ENCODE peak calls at places on chromosome 4, in six cellular contexts. C, U, T, Q, P and R are unnamed samples.

GRCh38 chr4:111283066-111283677 is 660.3 kb upstream of the PITX2 start:
- DNase-seq in C (peak; percentile 64), U (peak; percentile 51), T (peak; percentile 62), Q (no peak), P (peak; percentile 43), R (peak; percentile 77)

GRCh38 chr4:3466691-3467600 is 3.8 kb downstream of the DOK7 start:
- DNase-seq in C (no peak), U (no peak), T (no peak), Q (no peak), P (no peak), R (peak; percentile 10)

GRCh38 chr4:2411786-2412510 is 6.5 kb downstream of the ZFYVE28 start:
- DNase-seq in C (peak; percentile 54), U (no peak), T (no peak), Q (no peak), P (no peak), R (no peak)

GRCh38 chr4:81031389-81032173 is 1.1 kb downstream of the BMP3 start:
- DNase-seq in C (peak; percentile 71), U (no peak), T (no peak), Q (no peak), P (peak; percentile 25), R (peak; percentile 39)

GRCh38 chr4:158938462-158939044 is 164.3 kb upstream of the RAPGEF2 start:
- DNase-seq in C (no peak), U (peak; percentile 54), T (peak; percentile 35), Q (no peak), P (no peak), R (no peak)

GRCh38 chr4:29966386-29966785 is 753.8 kb upstream of the PCDH7 start:
- DNase-seq in C (no peak), U (no peak), T (no peak), Q (no peak), P (no peak), R (no peak)

GRCh38 chr4:9781343-9782135 is at the start of gene DRD5:
- DNase-seq in C (no peak), U (no peak), T (no peak), Q (no peak), P (no peak), R (peak; percentile 67)

GRCh38 chr4:10336471-10336870 is 120.8 kb downstream of the ZNF518B start:
- DNase-seq in C (no peak), U (no peak), T (no peak), Q (no peak), P (no peak), R (no peak)

GRCh38 chr4:55727746-55728145 is 91.6 kb upstream of the NMU start:
- DNase-seq in C (no peak), U (no peak), T (no peak), Q (no peak), P (no peak), R (no peak)

GRCh38 chr4:1080961-1081688 is 32.2 kb downstream of the RNF212 start:
- DNase-seq in C (no peak), U (no peak), T (no peak), Q (no peak), P (no peak), R (no peak)

GRCh38 chr4:101200561-101200960 is 146.8 kb downstream of the PPP3CA start:
- DNase-seq in C (no peak), U (peak; percentile 72), T (peak; percentile 95), Q (no peak), P (no peak), R (no peak)

GRCh38 chr4:65917486-65917885 is 247.2 kb upstream of the EPHA5 start:
- DNase-seq in C (no peak), U (no peak), T (peak; percentile 54), Q (no peak), P (no peak), R (no peak)

GRCh38 chr4:76951333-76952033 is 1.9 kb downstream of the SEPTIN11 start:
- DNase-seq in C (no peak), U (no peak), T (peak; percentile 57), Q (no peak), P (no peak), R (no peak)

GRCh38 chr4:106096454-106096853 is 201.2 kb downstream of the NPNT start:
- DNase-seq in C (no peak), U (no peak), T (no peak), Q (no peak), P (no peak), R (no peak)

GRCh38 chr4:11698846-11699590 is 270.3 kb upstream of the HS3ST1 start:
- DNase-seq in C (no peak), U (no peak), T (peak; percentile 25), Q (no peak), P (no peak), R (no peak)

GRCh38 chr4:90769251-90769650 is 642.1 kb downstream of the CCSER1 start:
- DNase-seq in C (no peak), U (no peak), T (peak; percentile 9), Q (no peak), P (no peak), R (no peak)

GRCh38 chr4:121304843-121305348 is 75.9 kb downstream of the QRFPR start:
- DNase-seq in C (no peak), U (no peak), T (peak; percentile 7), Q (no peak), P (no peak), R (no peak)

GRCh38 chr4:95358320-95358889 is 190.4 kb downstream of the UNC5C start:
- DNase-seq in C (no peak), U (no peak), T (no peak), Q (no peak), P (no peak), R (no peak)

DNA sequence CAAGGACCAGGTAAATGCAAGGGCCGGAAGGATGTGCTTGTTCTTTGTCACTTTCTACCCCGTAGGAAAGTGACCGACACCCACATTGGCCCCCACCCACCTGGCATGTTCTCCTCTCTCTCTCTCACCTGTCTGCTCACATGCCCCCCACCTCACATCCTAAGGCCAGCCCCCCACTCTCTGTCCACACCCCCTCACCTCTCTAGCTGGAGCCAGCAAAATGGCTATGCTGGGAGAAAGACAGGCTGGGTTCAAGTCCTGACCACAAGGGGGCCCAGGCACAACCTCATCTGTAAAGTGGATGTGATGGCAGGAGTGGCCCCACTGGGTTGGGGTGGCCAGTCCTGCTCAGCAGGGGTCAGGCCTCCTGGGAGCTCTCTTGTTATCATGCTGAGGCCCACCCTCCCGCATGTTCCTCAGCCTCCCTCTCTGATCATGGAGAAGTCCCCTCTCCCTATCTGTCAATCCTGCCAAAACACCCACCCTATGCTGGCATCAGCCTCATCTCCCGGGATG is 1.7 kb upstream of the PPP2R2C start:
- DNase-seq in C (no peak), U (no peak), T (peak; percentile 22), Q (peak; percentile 53), P (no peak), R (no peak)
- TF ChIP-seq CTCF in C (no peak), U (peak; percentile 39), T (peak; percentile 45), Q (no peak), P (no peak), R (no peak)

GRCh38 chr4:22091351-22091731 is 142.8 kb upstream of the KCNIP4 start:
- DNase-seq in C (no peak), U (no peak), T (no peak), Q (no peak), P (no peak), R (no peak)
- TF ChIP-seq CTCF in C (no peak), U (no peak), T (no peak), Q (no peak), P (no peak), R (no peak)

DNA sequence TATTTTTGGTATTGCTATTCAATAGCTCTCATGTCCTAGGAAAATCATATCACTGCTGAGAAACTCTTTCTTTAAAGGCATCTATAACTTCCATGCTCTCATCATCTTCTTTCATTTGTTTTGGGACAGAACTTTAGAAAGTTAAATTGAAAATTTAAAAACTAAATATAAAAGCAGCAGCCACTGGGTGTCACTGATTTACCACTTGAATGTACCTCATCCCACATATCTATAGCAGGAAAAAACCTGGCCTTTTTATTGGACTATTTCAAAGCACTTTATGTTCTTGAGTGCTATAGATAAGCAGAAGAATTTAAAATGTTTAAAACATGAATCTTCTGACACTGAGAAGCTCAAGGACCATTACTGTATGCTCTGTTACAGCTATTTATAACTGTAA is 165.3 kb upstream of the TTC29 start:
- DNase-seq in C (no peak), U (no peak), T (peak; percentile 77), Q (no peak), P (no peak), R (no peak)
- TF ChIP-seq CTCF in C (no peak), U (no peak), T (peak; percentile 43), Q (no peak), P (no peak), R (no peak)

GRCh38 chr4:126916626-126917140 is 716.1 kb upstream of the INTU start:
- DNase-seq in C (no peak), U (peak; percentile 82), T (peak; percentile 85), Q (no peak), P (no peak), R (no peak)
- TF ChIP-seq CTCF in C (no peak), U (peak; percentile 7), T (peak; percentile 38), Q (no peak), P (no peak), R (no peak)

GRCh38 chr4:24488399-24489164 is 95.8 kb downstream of the DHX15 start:
- DNase-seq in C (peak; percentile 86), U (no peak), T (peak; percentile 80), Q (peak; percentile 83), P (peak; percentile 69), R (peak; percentile 90)
- TF ChIP-seq CTCF in C (peak; percentile 85), U (peak; percentile 93), T (peak; percentile 95), Q (peak; percentile 73), P (peak; percentile 82), R (peak; percentile 87)

DNA sequence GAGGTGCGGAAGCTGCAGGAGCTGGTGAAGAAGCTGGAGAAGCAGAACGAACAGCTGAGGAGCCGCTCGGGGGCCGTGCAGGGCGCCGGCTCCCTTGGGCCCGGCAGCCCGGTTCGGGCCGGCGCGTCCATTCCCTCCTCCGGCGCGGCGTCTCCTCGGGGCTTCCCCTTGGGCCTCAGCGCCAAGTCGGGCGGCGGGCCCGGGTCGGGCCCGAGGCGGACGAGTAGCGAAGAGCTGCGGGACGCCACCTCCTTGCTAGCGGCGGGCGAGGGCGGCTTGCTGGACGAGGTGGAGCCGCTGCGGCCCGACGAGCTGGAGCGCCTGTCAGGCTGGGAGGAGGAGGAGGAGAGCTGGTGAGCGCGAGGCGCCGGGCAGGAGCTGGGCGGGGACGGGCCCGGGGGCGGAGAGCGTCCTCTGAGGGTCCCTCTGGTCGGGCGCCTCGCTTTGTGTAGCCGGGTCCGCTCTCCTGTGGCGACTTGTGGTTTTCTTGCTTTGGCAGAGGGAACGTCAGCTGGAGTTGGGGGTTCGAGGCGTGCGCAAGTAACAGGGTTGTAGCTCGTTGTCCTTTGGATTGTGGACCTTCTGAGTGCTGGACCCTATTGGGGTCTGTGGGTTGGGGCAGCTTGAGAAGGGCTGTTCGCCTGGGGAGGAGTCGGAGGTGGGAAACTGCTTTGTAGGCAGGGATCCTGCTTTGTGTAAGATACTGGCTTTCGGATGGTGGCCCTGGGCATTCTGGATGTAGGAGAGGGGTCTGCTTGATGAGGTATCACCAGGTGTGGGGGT is 638 bp downstream of the SLAIN2 start:
- DNase-seq in C (peak; percentile 83), U (no peak), T (peak; percentile 57), Q (peak; percentile 60), P (peak; percentile 45), R (peak; percentile 81)
- TF ChIP-seq CTCF in C (no peak), U (no peak), T (no peak), Q (no peak), P (no peak), R (no peak)